ENCODE peak calls at places on chromosomes 3 and 15, in five cellular contexts. X is uterus, K is GM12865, E is cardiac muscle cell, O is suprapubic skin. W is an unnamed sample.

GRCh38 chr3:194257916-194258668 is 93.0 kb downstream of the CPN2 start:
- DNase-seq in E (no peak), O (no peak), K (no peak), X (no peak), W (no peak)

GRCh38 chr15:58569455-58569854 is 137.7 kb downstream of the LIPC start:
- DNase-seq in X (no peak), K (no peak), E (no peak), O (no peak), W (no peak)

GRCh38 chr15:101496198-101496986 is 6.9 kb upstream of the PCSK6 start:
- DNase-seq in E (peak), K (no peak), O (no peak), X (no peak), W (no peak)

GRCh38 chr3:71323558-71323957 is 260.0 kb downstream of the FOXP1 start:
- DNase-seq in O (no peak), E (no peak), X (no peak), K (no peak), W (no peak)

GRCh38 chr3:149489060-149489690 is 14.7 kb downstream of the TM4SF4 start:
- DNase-seq in E (peak), K (peak), X (no peak), O (no peak), W (no peak)

GRCh38 chr15:91049378-91050127 is 27.2 kb upstream of the VPS33B start:
- DNase-seq in K (peak), E (peak), X (peak), O (no peak), W (peak)

GRCh38 chr3:104819333-104819732 is 547.4 kb upstream of the ALCAM start:
- DNase-seq in K (no peak), X (no peak), E (no peak), O (no peak), W (no peak)

GRCh38 chr3:39329493-39329892 is at the start of gene CCR8:
- DNase-seq in O (no peak), E (no peak), X (no peak), K (peak), W (no peak)

GRCh38 chr3:59135091-59135490 is 85.3 kb upstream of the CFAP20DC start:
- DNase-seq in E (no peak), O (no peak), K (no peak), X (no peak), W (no peak)

GRCh38 chr3:45054196-45054857 is 28.2 kb downstream of the CLEC3B start:
- DNase-seq in O (no peak), E (no peak), K (no peak), X (no peak), W (peak)

GRCh38 chr3:297585-297984 is 101.0 kb downstream of the CHL1 start:
- DNase-seq in E (no peak), K (no peak), O (no peak), X (no peak), W (no peak)

GRCh38 chr3:24315342-24315741 is 179.3 kb downstream of the THRB start:
- DNase-seq in K (no peak), X (no peak), E (no peak), O (no peak), W (no peak)

GRCh38 chr3:179653106-179653776 is 401 bp downstream of the USP13 start:
- DNase-seq in O (peak), E (peak), X (peak), K (peak), W (peak)

GRCh38 chr15:92955706-92956105 is 55.6 kb downstream of the CHD2 start:
- DNase-seq in O (no peak), X (no peak), E (no peak), K (no peak), W (no peak)

GRCh38 chr3:13045904-13046568 is 27.2 kb downstream of the IQSEC1 start:
- DNase-seq in X (no peak), O (no peak), E (no peak), K (peak), W (peak)

GRCh38 chr3:79317551-79318518 is 450.0 kb downstream of the ROBO1 start:
- DNase-seq in K (no peak), O (no peak), X (no peak), E (no peak), W (no peak)

GRCh38 chr3:24154003-24154695 is 209.1 kb downstream of the NR1D2 start:
- DNase-seq in O (no peak), E (no peak), X (no peak), K (peak), W (no peak)

GRCh38 chr3:42345811-42346210 is 64.6 kb downstream of the LYZL4 start:
- DNase-seq in K (peak), X (no peak), O (no peak), E (no peak), W (no peak)

GRCh38 chr3:73786346-73786807 is 161.6 kb upstream of the PDZRN3 start:
- DNase-seq in O (no peak), X (peak), E (no peak), K (no peak), W (no peak)

GRCh38 chr15:80966431-80967197 is 23.0 kb downstream of the MESD start:
- DNase-seq in E (no peak), O (peak), X (no peak), K (no peak), W (no peak)

GRCh38 chr15:74251187-74251811 is 15.2 kb downstream of the CCDC33 start:
- DNase-seq in K (no peak), O (no peak), X (no peak), E (no peak), W (no peak)

GRCh38 chr3:33096103-33096868 is 660 bp downstream of the GLB1 start:
- DNase-seq in E (peak), O (no peak), X (peak), K (peak), W (peak)

GRCh38 chr3:58998476-58999117 is 51.2 kb downstream of the CFAP20DC start:
- DNase-seq in K (peak), O (no peak), E (no peak), X (no peak), W (peak)

GRCh38 chr15:100877551-100877950 is 2.1 kb upstream of the ALDH1A3 start:
- DNase-seq in K (no peak), E (no peak), X (no peak), O (no peak), W (no peak)

GRCh38 chr3:42503251-42503924 is 945 bp downstream of the VIPR1 start:
- DNase-seq in O (peak), E (no peak), K (no peak), X (peak), W (no peak)

GRCh38 chr3:160754371-160754854 is 1.6 kb upstream of the PPM1L start:
- DNase-seq in O (peak), K (peak), E (peak), X (peak), W (peak)

GRCh38 chr3:175346573-175347356 is 487.6 kb downstream of the NAALADL2 start:
- DNase-seq in X (peak), O (no peak), E (no peak), K (peak), W (no peak)

GRCh38 chr3:36840453-36840921 is 76.1 kb upstream of the DCLK3 start:
- DNase-seq in E (no peak), X (no peak), K (no peak), O (no peak), W (no peak)

GRCh38 chr3:29185706-29186105 is 95.2 kb upstream of the RBMS3 start:
- DNase-seq in K (no peak), O (no peak), E (no peak), X (no peak), W (no peak)

GRCh38 chr3:158830391-158830790 is 28.5 kb downstream of the MFSD1 start:
- DNase-seq in E (no peak), K (no peak), X (no peak), O (no peak), W (no peak)

GRCh38 chr3:184361532-184361931 is at the start of the genes CLCN2 and POLR2H:
- DNase-seq in O (no peak), E (peak), K (peak), X (peak), W (no peak)

GRCh38 chr3:161854232-161854771 is 357.7 kb downstream of the OTOL1 start:
- DNase-seq in X (no peak), O (no peak), K (peak), E (peak), W (peak)

GRCh38 chr3:16905704-16906103 is 20.9 kb downstream of the PLCL2 start:
- DNase-seq in O (no peak), K (no peak), E (no peak), X (no peak), W (no peak)

GRCh38 chr3:48034000-48034516 is 17.8 kb upstream of the MAP4 start:
- DNase-seq in K (peak), E (peak), X (no peak), O (no peak), W (no peak)

GRCh38 chr3:182925944-182926337 is 54.4 kb downstream of the DCUN1D1 start:
- DNase-seq in E (no peak), K (peak), X (no peak), O (no peak), W (no peak)

GRCh38 chr3:120561251-120562045 is 34.7 kb upstream of the NDUFB4 start:
- DNase-seq in X (peak), E (peak), O (no peak), K (peak), W (peak)

GRCh38 chr3:38059597-38059996 is 20.6 kb downstream of the DLEC1 start:
- DNase-seq in K (no peak), E (no peak), X (no peak), O (no peak), W (no peak)

GRCh38 chr3:50573566-50574279 is 4.4 kb downstream of the HEMK1 start:
- DNase-seq in O (no peak), E (no peak), K (no peak), X (no peak), W (peak)

GRCh38 chr3:14762701-14763100 is 56.1 kb upstream of the FGD5 start:
- DNase-seq in K (no peak), O (no peak), X (no peak), E (no peak), W (no peak)

GRCh38 chr3:13025090-13025489 is 48.1 kb downstream of the IQSEC1 start:
- DNase-seq in O (no peak), X (no peak), E (no peak), K (no peak), W (no peak)

GRCh38 chr3:43748179-43748578 is 57.4 kb downstream of the ABHD5 start:
- DNase-seq in X (no peak), O (no peak), E (no peak), K (no peak), W (no peak)
- TF ChIP-seq CTCF in X (no peak), O (no peak), E (no peak), K (no peak), W (no peak)

DNA sequence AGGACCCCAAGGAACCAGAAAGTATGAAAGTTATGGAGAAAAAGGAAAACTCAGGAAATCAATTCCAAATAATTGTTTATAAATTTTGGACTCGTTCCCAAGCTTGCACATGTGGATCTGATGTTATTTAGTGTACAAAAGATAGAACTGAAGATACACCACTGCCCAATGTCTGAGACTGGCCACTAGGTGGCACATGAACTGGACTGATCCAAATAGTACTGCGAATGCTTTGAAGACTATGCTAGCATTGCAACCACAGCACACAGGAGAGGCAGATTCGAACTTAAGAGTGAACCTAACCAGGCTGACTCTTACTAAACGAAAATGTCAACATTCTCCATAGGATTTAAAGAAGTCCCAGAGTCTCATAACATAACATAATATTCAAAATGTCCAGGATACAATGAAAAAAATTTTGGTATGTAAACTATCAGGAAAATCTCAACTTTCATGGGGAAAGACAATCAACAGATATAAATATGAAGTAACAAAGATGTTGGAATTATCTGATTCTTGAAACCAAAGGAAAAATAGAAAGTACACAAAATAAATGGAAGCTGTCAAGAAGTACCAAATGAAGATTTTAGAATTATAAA is 596.7 kb downstream of the FGF12 start:
- DNase-seq in X (peak), O (no peak), K (peak), E (peak), W (peak)
- TF ChIP-seq CTCF in X (peak), O (peak), K (peak), E (peak), W (peak)

DNA sequence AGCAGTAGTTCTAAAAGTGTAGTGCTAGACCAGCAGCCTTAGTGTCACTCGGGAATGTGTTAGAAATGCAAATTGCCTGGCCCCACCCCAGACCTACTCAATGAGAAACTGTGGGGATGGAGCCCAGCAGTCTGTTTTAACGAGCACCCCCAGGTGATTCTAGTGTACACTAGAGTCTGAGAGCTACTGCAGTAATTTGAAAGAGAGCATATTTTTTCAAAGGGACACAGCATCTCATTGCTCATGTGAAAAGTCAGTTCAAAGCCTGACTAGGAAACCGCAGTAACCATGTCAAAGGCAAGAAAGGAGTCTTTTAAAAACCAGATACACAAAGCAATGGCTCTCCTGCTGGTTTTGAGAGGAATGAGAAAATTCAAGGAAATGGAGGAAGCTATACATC is 313.4 kb downstream of the SQOR start:
- DNase-seq in E (no peak), X (no peak), K (no peak), O (no peak), W (no peak)
- TF ChIP-seq CTCF in E (no peak), X (no peak), K (no peak), O (no peak), W (no peak)

GRCh38 chr15:41994772-41995475 is 22.6 kb upstream of the EHD4 start:
- DNase-seq in K (no peak), O (no peak), X (no peak), E (no peak), W (no peak)
- TF ChIP-seq CTCF in K (no peak), O (no peak), X (no peak), E (no peak), W (no peak)

DNA sequence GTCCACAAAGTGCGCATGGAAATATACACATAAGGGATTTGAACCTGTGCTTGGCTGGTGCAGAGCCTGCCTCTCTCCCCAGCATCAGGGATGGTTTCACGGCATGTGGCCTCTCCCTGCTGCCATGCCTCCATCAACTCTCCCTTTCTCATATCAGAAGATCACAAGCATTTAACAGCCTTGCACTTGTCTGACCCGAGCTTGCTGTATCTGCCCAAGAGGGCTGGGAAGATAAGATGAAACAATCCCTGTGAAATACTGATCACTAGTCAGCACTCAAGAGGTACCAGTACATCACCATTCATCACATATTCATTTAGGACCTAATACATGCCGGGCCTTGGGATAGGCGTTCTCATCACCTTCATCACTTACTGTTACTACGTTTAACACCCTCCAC is 107.6 kb upstream of the ARHGEF3 start:
- DNase-seq in K (no peak), E (peak), X (no peak), O (no peak), W (no peak)
- TF ChIP-seq CTCF in K (no peak), E (no peak), X (no peak), O (no peak), W (no peak)

GRCh38 chr15:78950906-78951840 is 6.3 kb upstream of the CTSH start:
- DNase-seq in O (no peak), X (no peak), E (no peak), K (peak), W (no peak)
- TF ChIP-seq CTCF in O (no peak), X (no peak), E (peak), K (no peak), W (no peak)

DNA sequence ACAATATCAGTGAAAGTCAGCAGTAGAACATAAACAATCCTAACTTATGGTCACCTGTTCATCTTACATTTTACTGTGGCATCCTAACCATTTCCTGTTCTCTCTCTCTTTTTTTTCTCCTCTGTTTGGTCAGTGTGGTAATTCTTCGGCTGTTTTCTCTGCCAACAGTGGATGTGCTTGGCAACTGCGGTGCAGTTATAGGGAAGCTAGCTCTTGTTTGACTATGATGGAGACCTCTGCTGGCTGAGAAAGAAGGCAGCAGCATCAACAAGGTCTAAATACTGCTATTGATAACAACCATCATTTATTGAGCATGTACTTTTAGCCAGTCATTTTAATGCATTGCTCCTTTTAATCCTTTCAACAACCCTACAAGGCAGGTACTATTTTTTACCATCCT is 723 bp upstream of the DRD3 start:
- DNase-seq in O (no peak), X (no peak), K (peak), E (peak), W (peak)
- TF ChIP-seq CTCF in O (no peak), X (no peak), K (peak), E (peak), W (peak)

DNA sequence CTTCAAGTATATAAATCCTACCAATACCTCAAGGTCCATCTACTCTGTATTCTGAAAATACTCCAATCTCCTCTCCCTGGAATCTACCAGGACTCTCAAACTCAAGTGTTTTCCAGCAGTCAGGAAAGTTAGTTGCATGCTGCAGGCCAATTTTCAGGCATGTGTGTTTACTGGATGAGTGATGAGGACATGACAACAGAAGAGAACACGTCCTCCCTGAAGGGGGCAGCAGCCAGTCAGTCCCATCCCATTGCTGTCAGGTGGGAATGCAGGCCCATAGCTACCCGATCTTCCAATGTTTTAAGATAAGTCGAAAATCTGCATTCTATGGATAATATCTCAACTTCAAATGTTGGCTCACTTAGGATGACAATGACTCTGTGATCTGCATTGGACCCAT is 496.2 kb downstream of the FHIT start:
- DNase-seq in E (peak), K (peak), O (no peak), X (no peak), W (no peak)
- TF ChIP-seq CTCF in E (no peak), K (peak), O (no peak), X (no peak), W (no peak)

GRCh38 chr15:65828566-65828965 is 36.5 kb upstream of the DENND4A start:
- DNase-seq in E (no peak), X (no peak), O (no peak), K (no peak), W (peak)

GRCh38 chr15:65821070-65821469 is 29.0 kb upstream of the DENND4A start:
- DNase-seq in O (no peak), X (no peak), K (peak), E (no peak), W (no peak)

GRCh38 chr15:65824941-65825544 is 33.0 kb upstream of the DENND4A start:
- DNase-seq in K (no peak), O (no peak), X (peak), E (no peak), W (no peak)

GRCh38 chr15:65827065-65827464 is 35.0 kb upstream of the DENND4A start:
- DNase-seq in O (no peak), E (no peak), K (no peak), X (no peak), W (peak)

DNA sequence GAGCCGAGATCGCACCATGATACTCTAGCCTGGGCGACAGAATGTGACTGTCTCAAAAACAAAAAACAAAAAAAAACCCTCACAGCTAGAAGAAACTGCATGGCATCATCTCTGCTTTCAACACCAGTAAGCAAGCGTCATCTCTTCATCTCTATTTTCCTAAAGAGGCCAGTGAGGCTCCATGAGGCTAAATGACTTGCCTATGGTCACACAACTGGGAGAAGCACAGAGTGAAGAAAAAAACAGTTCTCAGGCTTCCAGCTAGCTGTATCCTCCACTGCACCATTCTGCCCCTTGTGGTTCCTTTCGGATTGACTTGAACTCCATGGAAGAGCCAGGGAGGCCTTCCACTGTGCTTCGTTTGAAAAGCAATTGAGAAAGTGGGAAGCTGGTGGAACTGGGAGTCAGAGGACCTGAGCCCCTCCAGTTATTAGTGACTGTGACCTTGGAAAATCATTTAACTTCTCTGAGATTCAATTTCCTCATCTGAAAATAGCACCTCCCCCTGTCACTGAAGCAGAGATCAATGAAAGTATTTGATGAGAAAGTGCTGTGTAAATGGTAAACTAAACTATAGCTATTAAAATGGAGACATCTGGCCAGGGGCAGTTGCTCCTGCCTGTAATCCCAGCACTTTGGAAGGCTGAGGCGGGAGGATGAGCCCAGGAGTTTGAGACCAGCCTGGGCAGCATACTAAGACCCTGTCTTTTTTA is 32.1 kb upstream of the DENND4A start:
- DNase-seq in K (peak), E (peak), X (peak), O (no peak), W (peak)
- TF ChIP-seq CTCF in K (peak), E (peak), X (peak), O (peak), W (no peak)

GRCh38 chr3:147653309-147653923 is 244.3 kb downstream of the ZIC1 start:
- DNase-seq in O (no peak), K (peak), E (no peak), X (no peak), W (no peak)
- TF ChIP-seq CTCF in O (no peak), K (no peak), E (no peak), X (no peak), W (no peak)

W was measured in activated CD8-positive, alpha-beta T cell treated with anti-CD3 and anti-CD28 coated beads for 36 hours.